ENCODE peak calls at places on chromosomes 11 and 22, in five cellular contexts. G is iris pigment epithelial cell; J is kidney tubule cell; N is activated effector memory CD4-positive, alpha-beta T cell treated with anti-CD3 and anti-CD28 coated beads, Interleukin-2, amount 50 U/mL, for 16 hours; A is colonic mucosa. X is an unnamed sample.

GRCh38 chr22:29635734-29636357 is 32.4 kb downstream of the NF2 start:
- DNase-seq in G (peak), J (peak), N (no peak), A (no peak), X (peak)

GRCh38 chr22:24183321-24184031 is 2.2 kb downstream of the SUSD2 start:
- DNase-seq in G (no peak), J (peak), N (no peak), A (no peak), X (no peak)

GRCh38 chr11:79439893-79440450 is 858 bp downstream of the TENM4 start:
- DNase-seq in G (peak), J (no peak), N (no peak), A (peak), X (no peak)

GRCh38 chr11:13433437-13433836 is 29.6 kb downstream of the BTBD10 start:
- DNase-seq in G (no peak), J (no peak), N (no peak), A (no peak), X (no peak)

GRCh38 chr11:47071341-47071740 is 105.3 kb downstream of the ARFGAP2 start:
- DNase-seq in G (no peak), J (no peak), N (no peak), A (no peak), X (no peak)

GRCh38 chr11:106493751-106494150 is 416.3 kb downstream of the AASDHPPT start:
- DNase-seq in G (peak), J (no peak), N (no peak), A (no peak), X (no peak)

GRCh38 chr11:19777342-19778102 is 64.9 kb downstream of the NAV2 start:
- DNase-seq in G (peak), J (peak), N (no peak), A (peak), X (no peak)

GRCh38 chr11:124470516-124471231 is 25.2 kb upstream of the OR8B8 start:
- DNase-seq in G (no peak), J (no peak), N (no peak), A (no peak), X (no peak)

GRCh38 chr11:114624455-114625207 is 29.0 kb upstream of the NXPE4 start:
- DNase-seq in G (no peak), J (no peak), N (no peak), A (peak), X (no peak)

GRCh38 chr22:40346178-40347064 is at the start of gene ADSL:
- DNase-seq in G (peak), J (peak), N (peak), A (peak), X (peak)

GRCh38 chr22:37887610-37888378 is 18.3 kb upstream of the MICALL1 start:
- DNase-seq in G (peak), J (no peak), N (no peak), A (peak), X (peak)

GRCh38 chr11:42319926-42320325 is 860.5 kb upstream of the LRRC4C start:
- DNase-seq in G (no peak), J (no peak), N (no peak), A (no peak), X (no peak)

GRCh38 chr11:69807416-69807815 is 11.8 kb downstream of the FGF3 start:
- DNase-seq in G (no peak), J (no peak), N (no peak), A (no peak), X (no peak)

GRCh38 chr11:61913699-61914395 is 3.5 kb downstream of the RAB3IL1 start:
- DNase-seq in G (no peak), J (no peak), N (peak), A (peak), X (no peak)

GRCh38 chr11:6468712-6469495 is 4.8 kb downstream of the TRIM3 start:
- DNase-seq in G (peak), J (peak), N (no peak), A (peak), X (peak)

GRCh38 chr11:67648140-67648795 is 2.3 kb downstream of the ACY3 start:
- DNase-seq in G (no peak), J (peak), N (peak), A (no peak), X (peak)

GRCh38 chr11:44484211-44484610 is 81.3 kb upstream of the CD82 start:
- DNase-seq in G (peak), J (peak), N (no peak), A (no peak), X (no peak)

GRCh38 chr11:35815556-35816315 is 128.1 kb upstream of the LDLRAD3 start:
- DNase-seq in G (peak), J (no peak), N (no peak), A (no peak), X (no peak)

GRCh38 chr11:17601206-17602075 is 54.4 kb downstream of the OTOG start:
- DNase-seq in G (no peak), J (peak), N (peak), A (peak), X (no peak)

GRCh38 chr22:24420977-24421343 is 6.4 kb upstream of the ADORA2A start:
- DNase-seq in G (no peak), J (no peak), N (no peak), A (no peak), X (no peak)

GRCh38 chr11:82546556-82547162 is 187.0 kb downstream of the FAM181B start:
- DNase-seq in G (no peak), J (no peak), N (no peak), A (no peak), X (no peak)

GRCh38 chr11:126992065-126992803 is 8.3 kb downstream of the KIRREL3 start:
- DNase-seq in G (peak), J (peak), N (no peak), A (no peak), X (peak)

GRCh38 chr11:87832216-87832615 is 343.0 kb downstream of the RAB38 start:
- DNase-seq in G (no peak), J (no peak), N (no peak), A (no peak), X (no peak)

GRCh38 chr11:6594142-6594768 is 9.2 kb downstream of the RRP8 start:
- DNase-seq in G (no peak), J (no peak), N (no peak), A (peak), X (no peak)

GRCh38 chr11:113773092-113773415 is 438 bp downstream of the ZW10 start:
- DNase-seq in G (peak), J (peak), N (no peak), A (peak), X (peak)

GRCh38 chr22:18091478-18091877 is 13.7 kb downstream of the PEX26 start:
- DNase-seq in G (no peak), J (no peak), N (no peak), A (no peak), X (no peak)

GRCh38 chr22:32862936-32863661 is 61.6 kb downstream of the TIMP3 start:
- DNase-seq in G (no peak), J (no peak), N (no peak), A (no peak), X (no peak)

GRCh38 chr11:117443269-117444186 is 115.9 kb downstream of the CEP164 start:
- DNase-seq in G (peak), J (peak), N (no peak), A (peak), X (peak)

GRCh38 chr11:8287297-8288070 is 23.8 kb upstream of the LMO1 start:
- DNase-seq in G (no peak), J (no peak), N (no peak), A (peak), X (no peak)

GRCh38 chr22:46984751-46985506 is 222.5 kb downstream of the TBC1D22A start:
- DNase-seq in G (peak), J (peak), N (no peak), A (no peak), X (peak)

GRCh38 chr11:71420455-71421241 is 27.5 kb downstream of the DHCR7 start:
- DNase-seq in G (peak), J (peak), N (no peak), A (peak), X (peak)

GRCh38 chr11:122822241-122822640 is 16.1 kb upstream of the CRTAM start:
- DNase-seq in G (no peak), J (no peak), N (no peak), A (no peak), X (no peak)

GRCh38 chr11:118633979-118634378 is 26.6 kb downstream of the PHLDB1 start:
- DNase-seq in G (peak), J (peak), N (no peak), A (no peak), X (no peak)